ENCODE peak calls at places on chromosomes 5 and 9, in four cellular contexts. V is GM23248, Y is endodermal cell, D is amniotic stem cell. K is an unnamed sample.

GRCh38 chr9:33161011-33161588 is 6.0 kb downstream of the B4GALT1 start:
- DNase-seq in V (peak), D (peak), Y (peak), K (peak)

GRCh38 chr5:150599917-150600511 is 40.4 kb upstream of the SYNPO start:
- DNase-seq in V (peak), D (peak), Y (no peak), K (peak)

GRCh38 chr5:39928709-39929108 is 503.9 kb upstream of the DAB2 start:
- DNase-seq in V (peak), D (no peak), Y (no peak), K (no peak)

GRCh38 chr5:172638209-172638768 is 2.8 kb upstream of the NEURL1B start:
- DNase-seq in Y (peak), D (no peak), V (no peak), K (no peak)

GRCh38 chr9:100714372-100715099 is 136.7 kb downstream of the CAVIN4 start:
- DNase-seq in Y (peak), V (peak), D (no peak), K (peak)

GRCh38 chr5:26805076-26805475 is 233.3 kb downstream of the CDH9 start:
- DNase-seq in D (no peak), V (no peak), Y (no peak), K (no peak)

GRCh38 chr9:130284249-130284625 is 18.7 kb downstream of the HMCN2 start:
- DNase-seq in Y (peak), V (no peak), D (no peak), K (no peak)

GRCh38 chr5:139593716-139594319 is 32.7 kb downstream of the UBE2D2 start:
- DNase-seq in Y (no peak), D (no peak), V (peak), K (no peak)

GRCh38 chr9:17269799-17270198 is 135.0 kb downstream of the CNTLN start:
- DNase-seq in Y (no peak), V (no peak), D (no peak), K (no peak)

GRCh38 chr5:93078082-93079038 is 502.7 kb downstream of the NR2F1-AS1 start:
- DNase-seq in V (peak), D (peak), Y (no peak), K (peak)

GRCh38 chr9:124553738-124554137 is 46.5 kb upstream of the NR5A1 start:
- DNase-seq in D (peak), V (peak), Y (no peak), K (no peak)

GRCh38 chr5:111935835-111936234 is 178.8 kb upstream of the NREP start:
- DNase-seq in D (no peak), V (no peak), Y (peak), K (no peak)

GRCh38 chr5:102755691-102756371 is 726 bp downstream of the PAM start:
- DNase-seq in Y (peak), V (peak), D (peak), K (peak)

GRCh38 chr9:97413462-97413861 is 1.6 kb downstream of the TDRD7 start:
- DNase-seq in V (no peak), Y (no peak), D (no peak), K (no peak)

GRCh38 chr9:4970970-4971641 is 14.0 kb upstream of the JAK2 start:
- DNase-seq in V (no peak), D (no peak), Y (no peak), K (no peak)

GRCh38 chr5:62144395-62145022 is 161.5 kb upstream of the KIF2A start:
- DNase-seq in Y (no peak), D (no peak), V (peak), K (no peak)

GRCh38 chr5:179417696-179418095 is 72.4 kb upstream of the ADAMTS2 start:
- DNase-seq in V (no peak), Y (peak), D (no peak), K (no peak)

GRCh38 chr5:143002459-143003327 is 232.5 kb downstream of the ARHGAP26 start:
- DNase-seq in D (peak), V (peak), Y (peak), K (no peak)

GRCh38 chr9:14710804-14711203 is 11.7 kb downstream of the CER1 start:
- DNase-seq in D (no peak), Y (no peak), V (peak), K (no peak)

GRCh38 chr5:117054808-117055398 is 480.3 kb upstream of the SEMA6A start:
- DNase-seq in Y (no peak), V (no peak), D (no peak), K (no peak)

GRCh38 chr9:95522871-95523370 is 6.2 kb upstream of the PTCH1 start:
- DNase-seq in Y (no peak), D (no peak), V (no peak), K (no peak)

GRCh38 chr5:103450333-103451061 is 112.1 kb downstream of the NUDT12 start:
- DNase-seq in D (no peak), Y (no peak), V (peak), K (no peak)

GRCh38 chr5:178460598-178461425 is 129.4 kb downstream of the COL23A1 start:
- DNase-seq in Y (peak), V (peak), D (no peak), K (peak)

GRCh38 chr5:79074641-79075040 is 5.1 kb downstream of the BHMT2 start:
- DNase-seq in V (peak), Y (no peak), D (no peak), K (no peak)

GRCh38 chr9:132372177-132373095 is 17.6 kb upstream of the SETX start:
- DNase-seq in Y (peak), V (peak), D (no peak), K (peak)

K was measured in heart left ventricle.